ENCODE peak calls at places on chromosomes 7 and 10, in four cellular contexts. G, R, K and C are unnamed samples.

GRCh38 chr7:32670105-32670504 is 174.8 kb downstream of the AVL9 start:
- DNase-seq in G (no peak), R (peak; percentile 67), K (peak; percentile 68), C (no peak)

GRCh38 chr10:34061846-34062245 is 727.4 kb upstream of the NRP1 start:
- DNase-seq in G (no peak), R (peak; percentile 52), K (no peak), C (no peak)

GRCh38 chr7:66150471-66150870 is 35.8 kb downstream of the CRCP start:
- DNase-seq in G (peak; percentile 6), R (peak; percentile 88), K (peak; percentile 60), C (peak; percentile 44)

GRCh38 chr10:34288634-34289033 is 526.5 kb downstream of the PARD3 start:
- DNase-seq in G (no peak), R (peak; percentile 27), K (no peak), C (no peak)

GRCh38 chr7:17989546-17989945 is 38.1 kb downstream of the PRPS1L1 start:
- DNase-seq in G (no peak), R (peak; percentile 44), K (peak; percentile 60), C (no peak)

GRCh38 chr7:128710391-128710930 is 28.7 kb upstream of the CALU start:
- DNase-seq in G (peak; percentile 88), R (no peak), K (no peak), C (no peak)

GRCh38 chr7:149799397-149800168 is 26.2 kb upstream of the ZNF467 start:
- DNase-seq in G (peak; percentile 34), R (no peak), K (peak; percentile 37), C (peak; percentile 35)

GRCh38 chr10:24209421-24209770 is 458 bp downstream of the KIAA1217 start:
- DNase-seq in G (no peak), R (peak; percentile 59), K (no peak), C (no peak)

GRCh38 chr10:51010977-51011376 is 63.3 kb upstream of the PRKG1 start:
- DNase-seq in G (no peak), R (no peak), K (no peak), C (no peak)

GRCh38 chr7:43784030-43785001 is 25.8 kb downstream of the BLVRA start:
- DNase-seq in G (no peak), R (no peak), K (no peak), C (no peak)

DNA sequence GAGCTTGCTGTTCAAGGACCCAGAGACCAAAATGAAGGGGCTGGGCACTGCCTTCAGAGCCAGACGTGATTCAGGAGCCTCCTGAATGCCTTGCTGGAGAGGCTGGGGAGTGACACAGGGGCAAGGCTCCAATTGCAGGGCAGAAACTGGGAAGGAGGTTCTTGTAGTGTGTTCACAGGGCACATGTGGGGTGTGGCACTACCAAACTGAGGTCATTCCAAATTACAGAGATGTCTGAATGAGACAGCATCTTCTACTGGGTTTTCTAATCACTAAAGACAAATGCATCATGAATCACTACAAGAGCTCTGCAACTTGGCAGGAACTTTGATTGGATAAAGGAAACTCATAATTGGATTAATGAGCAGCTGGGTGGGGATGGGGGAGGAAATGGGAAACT is 17.8 kb downstream of the CRTAC1 start:
- DNase-seq in G (no peak), R (no peak), K (no peak), C (no peak)
- H3K27ac ChIP-seq in G (no peak overlapping the region), R (no peak overlapping the region), K (no peak overlapping the region), C (no peak overlapping the region)

GRCh38 chr7:4479367-4480039 is 202.6 kb upstream of the FOXK1 start:
- DNase-seq in G (peak; percentile 42), R (peak; percentile 33), K (peak; percentile 22), C (no peak)
- TF ChIP-seq CTCF in G (peak; percentile 45), R (peak; percentile 57), K (peak; percentile 42), C (no peak)

GRCh38 chr7:157686285-157686894 is 349.6 kb downstream of the DNAJB6 start:
- DNase-seq in G (no peak), R (peak; percentile 27), K (no peak), C (no peak)
- H3K4me3 ChIP-seq in G (no peak overlapping the region), R (no peak overlapping the region), K (no peak overlapping the region), C (no peak overlapping the region)

GRCh38 chr7:28700084-28700483 is 258.0 kb downstream of the TRIL start:
- DNase-seq in G (no peak), R (no peak), K (no peak), C (no peak)

GRCh38 chr7:28698744-28699291 is 259.3 kb downstream of the TRIL start:
- DNase-seq in G (no peak), R (no peak), K (no peak), C (no peak)

GRCh38 chr7:28703054-28703765 is 254.9 kb downstream of the TRIL start:
- DNase-seq in G (no peak), R (no peak), K (no peak), C (no peak)

GRCh38 chr7:28701731-28702130 is 256.4 kb downstream of the TRIL start:
- DNase-seq in G (no peak), R (no peak), K (no peak), C (no peak)

DNA sequence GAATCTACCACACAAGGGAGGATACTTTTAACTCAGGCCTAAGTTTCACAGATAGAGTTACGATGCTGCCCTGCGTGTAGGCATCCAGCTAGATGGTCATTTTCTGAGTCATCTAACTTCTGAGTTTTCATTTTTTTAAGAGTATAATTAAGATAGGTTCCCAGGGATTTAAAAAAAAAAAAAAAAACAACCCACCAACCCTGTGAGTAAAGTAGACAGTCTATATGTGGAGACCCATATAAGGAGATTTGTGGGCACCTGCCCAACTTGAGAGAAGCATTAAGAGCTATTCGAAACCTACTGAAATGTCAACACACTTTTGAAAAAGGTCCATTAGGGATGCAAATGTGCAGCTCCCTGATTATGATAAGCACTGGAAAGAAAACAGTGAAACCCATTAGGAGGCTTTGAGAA is 257.3 kb downstream of the TRIL start:
- DNase-seq in G (no peak), R (peak; percentile 32), K (no peak), C (no peak)
- H3K27ac ChIP-seq in G (no peak overlapping the region), R (no peak overlapping the region), K (no peak overlapping the region), C (no peak overlapping the region)

GRCh38 chr10:99659031-99659867 is at the start of gene ENTPD7:
- DNase-seq in G (peak; percentile 96), R (peak; percentile 92), K (peak; percentile 96), C (peak; percentile 96)
- TF ChIP-seq CTCF in G (no peak), R (no peak), K (no peak), C (no peak)